ENCODE peak calls at places on chromosomes 2 and 18, in ten cellular contexts. One of them, this sample, is unnamed. For H3K27me3, the result is how much of the 10 kb centered on the place peaks cover.

GRCh38 chr2:235707411-235708096 is 213.7 kb downstream of the AGAP1 start:
- DNase-seq in sigmoid colon: peak
- DNase-seq in neuronal stem cell: no peak
- DNase-seq in tibial artery: no peak
- DNase-seq in naive thymus-derived CD4-positive, alpha-beta T cell: no peak
- DNase-seq in hepatocyte: no peak
- DNase-seq in Peyer's patch: no peak
- DNase-seq in CD4-positive, alpha-beta memory T cell: no peak
- DNase-seq in CD4-positive, alpha-beta T cell: no peak
- DNase-seq in dorsolateral prefrontal cortex: no peak
- DNase-seq in this sample: no peak

GRCh38 chr18:68448736-68449135 is 266.2 kb downstream of the TMX3 start:
- DNase-seq in hepatocyte: no peak
- DNase-seq in sigmoid colon: no peak
- DNase-seq in Peyer's patch: no peak
- DNase-seq in naive thymus-derived CD4-positive, alpha-beta T cell: no peak
- DNase-seq in neuronal stem cell: no peak
- DNase-seq in dorsolateral prefrontal cortex: no peak
- DNase-seq in CD4-positive, alpha-beta T cell: no peak
- DNase-seq in CD4-positive, alpha-beta memory T cell: no peak
- DNase-seq in tibial artery: no peak
- DNase-seq in this sample: no peak

GRCh38 chr2:143681006-143681405 is 551.8 kb downstream of the ARHGAP15 start:
- DNase-seq in neuronal stem cell: no peak
- DNase-seq in CD4-positive, alpha-beta T cell: no peak
- DNase-seq in hepatocyte: no peak
- DNase-seq in Peyer's patch: no peak
- DNase-seq in dorsolateral prefrontal cortex: no peak
- DNase-seq in naive thymus-derived CD4-positive, alpha-beta T cell: no peak
- DNase-seq in CD4-positive, alpha-beta memory T cell: no peak
- DNase-seq in tibial artery: no peak
- DNase-seq in sigmoid colon: no peak
- DNase-seq in this sample: no peak

GRCh38 chr2:68901199-68901515 is 30.0 kb upstream of the BMP10 start:
- DNase-seq in hepatocyte: no peak
- DNase-seq in CD4-positive, alpha-beta T cell: no peak
- DNase-seq in naive thymus-derived CD4-positive, alpha-beta T cell: no peak
- DNase-seq in sigmoid colon: no peak
- DNase-seq in CD4-positive, alpha-beta memory T cell: no peak
- DNase-seq in tibial artery: no peak
- DNase-seq in neuronal stem cell: no peak
- DNase-seq in dorsolateral prefrontal cortex: no peak
- DNase-seq in Peyer's patch: no peak
- DNase-seq in this sample: no peak

GRCh38 chr2:230262246-230262645 is 36.7 kb downstream of the SP140 start:
- DNase-seq in CD4-positive, alpha-beta T cell: no peak
- DNase-seq in naive thymus-derived CD4-positive, alpha-beta T cell: peak
- DNase-seq in hepatocyte: no peak
- DNase-seq in CD4-positive, alpha-beta memory T cell: peak
- DNase-seq in sigmoid colon: no peak
- DNase-seq in neuronal stem cell: no peak
- DNase-seq in tibial artery: no peak
- DNase-seq in Peyer's patch: no peak
- DNase-seq in dorsolateral prefrontal cortex: no peak
- DNase-seq in this sample: no peak

GRCh38 chr18:26930630-26931029 is 65.1 kb upstream of the AQP4 start:
- DNase-seq in neuronal stem cell: no peak
- DNase-seq in naive thymus-derived CD4-positive, alpha-beta T cell: no peak
- DNase-seq in tibial artery: no peak
- DNase-seq in CD4-positive, alpha-beta memory T cell: no peak
- DNase-seq in dorsolateral prefrontal cortex: no peak
- DNase-seq in CD4-positive, alpha-beta T cell: no peak
- DNase-seq in sigmoid colon: no peak
- DNase-seq in Peyer's patch: no peak
- DNase-seq in hepatocyte: no peak
- DNase-seq in this sample: no peak

GRCh38 chr2:126831234-126832005 is 67.3 kb upstream of the TEX51 start:
- DNase-seq in dorsolateral prefrontal cortex: no peak
- DNase-seq in CD4-positive, alpha-beta memory T cell: no peak
- DNase-seq in naive thymus-derived CD4-positive, alpha-beta T cell: no peak
- DNase-seq in tibial artery: no peak
- DNase-seq in neuronal stem cell: no peak
- DNase-seq in sigmoid colon: peak
- DNase-seq in hepatocyte: no peak
- DNase-seq in Peyer's patch: no peak
- DNase-seq in CD4-positive, alpha-beta T cell: no peak
- DNase-seq in this sample: no peak

GRCh38 chr2:153299809-153300208 is 178.8 kb downstream of the RPRM start:
- DNase-seq in Peyer's patch: no peak
- DNase-seq in tibial artery: no peak
- DNase-seq in CD4-positive, alpha-beta memory T cell: no peak
- DNase-seq in neuronal stem cell: no peak
- DNase-seq in hepatocyte: no peak
- DNase-seq in naive thymus-derived CD4-positive, alpha-beta T cell: no peak
- DNase-seq in CD4-positive, alpha-beta T cell: no peak
- DNase-seq in dorsolateral prefrontal cortex: no peak
- DNase-seq in sigmoid colon: no peak
- DNase-seq in this sample: no peak

GRCh38 chr2:84833481-84834150 is 47.3 kb downstream of the TRABD2A start:
- DNase-seq in Peyer's patch: no peak
- DNase-seq in CD4-positive, alpha-beta T cell: no peak
- DNase-seq in dorsolateral prefrontal cortex: no peak
- DNase-seq in naive thymus-derived CD4-positive, alpha-beta T cell: no peak
- DNase-seq in tibial artery: no peak
- DNase-seq in sigmoid colon: no peak
- DNase-seq in hepatocyte: no peak
- DNase-seq in CD4-positive, alpha-beta memory T cell: no peak
- DNase-seq in neuronal stem cell: no peak
- DNase-seq in this sample: no peak

GRCh38 chr2:84839851-84840250 is 41.0 kb downstream of the TRABD2A start:
- DNase-seq in naive thymus-derived CD4-positive, alpha-beta T cell: no peak
- DNase-seq in CD4-positive, alpha-beta T cell: no peak
- DNase-seq in tibial artery: peak
- DNase-seq in Peyer's patch: peak
- DNase-seq in neuronal stem cell: no peak
- DNase-seq in CD4-positive, alpha-beta memory T cell: no peak
- DNase-seq in sigmoid colon: no peak
- DNase-seq in dorsolateral prefrontal cortex: no peak
- DNase-seq in hepatocyte: no peak
- DNase-seq in this sample: no peak

GRCh38 chr2:84838434-84839145 is 42.3 kb downstream of the TRABD2A start:
- DNase-seq in naive thymus-derived CD4-positive, alpha-beta T cell: no peak
- DNase-seq in CD4-positive, alpha-beta memory T cell: no peak
- DNase-seq in CD4-positive, alpha-beta T cell: no peak
- DNase-seq in dorsolateral prefrontal cortex: no peak
- DNase-seq in neuronal stem cell: no peak
- DNase-seq in tibial artery: peak
- DNase-seq in Peyer's patch: peak
- DNase-seq in sigmoid colon: no peak
- DNase-seq in hepatocyte: no peak
- DNase-seq in this sample: no peak

GRCh38 chr2:84832772-84833461 is 48.0 kb downstream of the TRABD2A start:
- DNase-seq in CD4-positive, alpha-beta T cell: no peak
- DNase-seq in naive thymus-derived CD4-positive, alpha-beta T cell: no peak
- DNase-seq in sigmoid colon: no peak
- DNase-seq in neuronal stem cell: no peak
- DNase-seq in dorsolateral prefrontal cortex: peak
- DNase-seq in Peyer's patch: peak
- DNase-seq in tibial artery: peak
- DNase-seq in CD4-positive, alpha-beta memory T cell: no peak
- DNase-seq in hepatocyte: no peak
- DNase-seq in this sample: no peak

DNA sequence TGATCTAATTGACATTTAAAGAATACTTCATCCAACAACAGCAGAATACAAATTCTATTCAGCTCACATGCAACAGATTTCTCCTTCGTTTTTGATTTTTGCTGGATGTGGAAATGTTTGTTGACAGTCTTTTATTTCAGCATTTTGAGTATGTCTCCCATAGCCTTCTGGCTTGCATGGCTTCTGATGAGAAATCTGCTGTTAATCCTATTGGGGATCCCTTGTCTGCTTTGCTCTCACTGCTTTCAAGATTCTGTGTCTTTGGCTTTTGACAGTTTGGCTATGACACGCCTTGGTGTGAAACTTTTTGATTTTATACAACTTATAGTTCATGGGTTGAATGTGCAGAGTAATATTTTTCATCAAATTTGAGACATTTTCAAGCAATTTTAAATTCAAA is 44.7 kb downstream of the TRABD2A start:
- DNase-seq in naive thymus-derived CD4-positive, alpha-beta T cell: no peak
- DNase-seq in hepatocyte: no peak
- DNase-seq in sigmoid colon: no peak
- DNase-seq in CD4-positive, alpha-beta T cell: no peak
- DNase-seq in tibial artery: no peak
- DNase-seq in neuronal stem cell: no peak
- DNase-seq in CD4-positive, alpha-beta memory T cell: no peak
- DNase-seq in Peyer's patch: no peak
- DNase-seq in dorsolateral prefrontal cortex: no peak
- DNase-seq in this sample: no peak
- H3K27me3 ChIP-seq in naive thymus-derived CD4-positive, alpha-beta T cell: under half
- H3K27me3 ChIP-seq in hepatocyte: under half
- H3K27me3 ChIP-seq in sigmoid colon: under half
- H3K27me3 ChIP-seq in CD4-positive, alpha-beta T cell: under half
- H3K27me3 ChIP-seq in tibial artery: under half
- H3K27me3 ChIP-seq in neuronal stem cell: under half
- H3K27me3 ChIP-seq in CD4-positive, alpha-beta memory T cell: under half
- H3K27me3 ChIP-seq in Peyer's patch: under half
- H3K27me3 ChIP-seq in dorsolateral prefrontal cortex: under half
- H3K27me3 ChIP-seq in this sample: under half

DNA sequence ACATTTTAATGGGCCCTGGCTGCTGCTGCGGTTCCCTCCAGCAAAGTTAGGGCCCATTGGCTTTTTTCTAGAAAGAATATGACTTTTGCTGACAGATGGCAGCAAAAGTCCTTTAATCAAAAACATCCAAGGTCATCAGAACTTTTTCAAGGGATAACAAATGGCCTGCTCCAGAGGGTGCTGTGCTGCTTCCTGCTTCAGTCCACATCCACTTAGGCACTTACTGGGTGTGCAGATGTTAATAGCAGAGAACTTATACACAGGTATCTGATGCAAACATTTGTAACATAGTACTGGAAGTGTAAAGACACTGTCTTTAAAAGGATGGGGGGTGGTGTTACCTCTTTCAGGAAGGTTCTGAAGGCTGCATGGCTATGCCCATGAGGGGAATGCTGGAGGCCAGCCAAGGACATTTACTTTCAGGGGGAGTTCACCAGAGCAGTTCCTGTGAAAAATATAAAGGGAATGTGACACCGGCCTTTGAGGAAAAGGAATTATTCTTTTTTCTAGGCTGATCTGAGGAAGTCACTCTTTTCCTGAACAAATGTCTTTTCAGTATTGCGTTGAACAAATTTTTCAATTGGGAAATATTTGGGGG is 5.6 kb downstream of the HOXD8 start:
- DNase-seq in CD4-positive, alpha-beta T cell: no peak
- DNase-seq in hepatocyte: no peak
- DNase-seq in naive thymus-derived CD4-positive, alpha-beta T cell: no peak
- DNase-seq in dorsolateral prefrontal cortex: no peak
- DNase-seq in CD4-positive, alpha-beta memory T cell: no peak
- DNase-seq in tibial artery: no peak
- DNase-seq in sigmoid colon: peak
- DNase-seq in Peyer's patch: no peak
- DNase-seq in neuronal stem cell: no peak
- DNase-seq in this sample: no peak
- H3K27ac ChIP-seq in CD4-positive, alpha-beta T cell: no peak
- H3K27ac ChIP-seq in hepatocyte: no peak
- H3K27ac ChIP-seq in naive thymus-derived CD4-positive, alpha-beta T cell: no peak
- H3K27ac ChIP-seq in dorsolateral prefrontal cortex: no peak
- H3K27ac ChIP-seq in CD4-positive, alpha-beta memory T cell: no peak
- H3K27ac ChIP-seq in tibial artery: peak
- H3K27ac ChIP-seq in sigmoid colon: peak
- H3K27ac ChIP-seq in Peyer's patch: peak
- H3K27ac ChIP-seq in neuronal stem cell: no peak
- H3K27ac ChIP-seq in this sample: no peak

DNA sequence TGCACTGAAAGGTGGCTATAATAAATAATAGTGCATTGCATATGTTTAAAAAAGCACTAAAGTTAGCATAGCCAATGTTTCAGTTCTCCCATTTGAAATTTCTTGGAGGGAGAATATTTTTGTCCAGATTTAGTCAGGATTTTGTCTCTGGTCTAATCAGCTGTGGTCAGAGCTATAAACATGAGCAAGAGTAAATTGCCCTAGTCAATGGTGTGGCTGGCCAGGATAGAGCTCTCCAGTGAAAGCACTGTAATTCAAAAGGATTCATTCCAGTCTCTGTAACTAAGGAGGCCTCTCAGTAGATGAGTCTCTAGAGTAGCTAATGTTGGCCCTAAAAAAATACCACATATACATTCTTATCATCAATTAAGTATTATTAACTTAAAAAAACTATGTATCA is 241.6 kb downstream of the CDCA7 start:
- DNase-seq in CD4-positive, alpha-beta memory T cell: no peak
- DNase-seq in sigmoid colon: no peak
- DNase-seq in naive thymus-derived CD4-positive, alpha-beta T cell: no peak
- DNase-seq in tibial artery: no peak
- DNase-seq in neuronal stem cell: no peak
- DNase-seq in dorsolateral prefrontal cortex: no peak
- DNase-seq in CD4-positive, alpha-beta T cell: no peak
- DNase-seq in hepatocyte: no peak
- DNase-seq in Peyer's patch: no peak
- DNase-seq in this sample: no peak
- H3K27me3 ChIP-seq in CD4-positive, alpha-beta memory T cell: under half
- H3K27me3 ChIP-seq in sigmoid colon: under half
- H3K27me3 ChIP-seq in naive thymus-derived CD4-positive, alpha-beta T cell: under half
- H3K27me3 ChIP-seq in tibial artery: under half
- H3K27me3 ChIP-seq in neuronal stem cell: under half
- H3K27me3 ChIP-seq in dorsolateral prefrontal cortex: under half
- H3K27me3 ChIP-seq in CD4-positive, alpha-beta T cell: under half
- H3K27me3 ChIP-seq in hepatocyte: under half
- H3K27me3 ChIP-seq in Peyer's patch: under half
- H3K27me3 ChIP-seq in this sample: under half

GRCh38 chr2:54634012-54634411 is 89.5 kb upstream of the EML6 start:
- DNase-seq in Peyer's patch: no peak
- DNase-seq in sigmoid colon: no peak
- DNase-seq in CD4-positive, alpha-beta T cell: no peak
- DNase-seq in CD4-positive, alpha-beta memory T cell: no peak
- DNase-seq in dorsolateral prefrontal cortex: no peak
- DNase-seq in tibial artery: no peak
- DNase-seq in neuronal stem cell: no peak
- DNase-seq in naive thymus-derived CD4-positive, alpha-beta T cell: no peak
- DNase-seq in hepatocyte: no peak
- DNase-seq in this sample: no peak

GRCh38 chr2:54634564-54635511 is 88.6 kb upstream of the EML6 start:
- DNase-seq in naive thymus-derived CD4-positive, alpha-beta T cell: peak
- DNase-seq in neuronal stem cell: no peak
- DNase-seq in CD4-positive, alpha-beta T cell: no peak
- DNase-seq in Peyer's patch: peak
- DNase-seq in tibial artery: no peak
- DNase-seq in hepatocyte: no peak
- DNase-seq in sigmoid colon: peak
- DNase-seq in dorsolateral prefrontal cortex: no peak
- DNase-seq in CD4-positive, alpha-beta memory T cell: peak
- DNase-seq in this sample: peak

GRCh38 chr2:54638103-54638502 is 85.4 kb upstream of the EML6 start:
- DNase-seq in Peyer's patch: no peak
- DNase-seq in tibial artery: no peak
- DNase-seq in hepatocyte: no peak
- DNase-seq in neuronal stem cell: no peak
- DNase-seq in naive thymus-derived CD4-positive, alpha-beta T cell: no peak
- DNase-seq in sigmoid colon: no peak
- DNase-seq in CD4-positive, alpha-beta memory T cell: no peak
- DNase-seq in CD4-positive, alpha-beta T cell: no peak
- DNase-seq in dorsolateral prefrontal cortex: no peak
- DNase-seq in this sample: no peak

GRCh38 chr2:54636425-54637139 is 86.9 kb upstream of the EML6 start:
- DNase-seq in naive thymus-derived CD4-positive, alpha-beta T cell: no peak
- DNase-seq in tibial artery: no peak
- DNase-seq in CD4-positive, alpha-beta T cell: no peak
- DNase-seq in sigmoid colon: no peak
- DNase-seq in Peyer's patch: no peak
- DNase-seq in dorsolateral prefrontal cortex: no peak
- DNase-seq in neuronal stem cell: no peak
- DNase-seq in hepatocyte: no peak
- DNase-seq in CD4-positive, alpha-beta memory T cell: no peak
- DNase-seq in this sample: peak

GRCh38 chr2:54635554-54636152 is 87.8 kb upstream of the EML6 start:
- DNase-seq in dorsolateral prefrontal cortex: no peak
- DNase-seq in neuronal stem cell: no peak
- DNase-seq in CD4-positive, alpha-beta T cell: no peak
- DNase-seq in Peyer's patch: no peak
- DNase-seq in CD4-positive, alpha-beta memory T cell: no peak
- DNase-seq in naive thymus-derived CD4-positive, alpha-beta T cell: no peak
- DNase-seq in sigmoid colon: no peak
- DNase-seq in tibial artery: no peak
- DNase-seq in hepatocyte: no peak
- DNase-seq in this sample: no peak
- H3K27ac ChIP-seq in dorsolateral prefrontal cortex: peak
- H3K27ac ChIP-seq in neuronal stem cell: no peak
- H3K27ac ChIP-seq in CD4-positive, alpha-beta T cell: no peak
- H3K27ac ChIP-seq in Peyer's patch: peak
- H3K27ac ChIP-seq in CD4-positive, alpha-beta memory T cell: no peak
- H3K27ac ChIP-seq in naive thymus-derived CD4-positive, alpha-beta T cell: peak
- H3K27ac ChIP-seq in sigmoid colon: peak
- H3K27ac ChIP-seq in tibial artery: peak
- H3K27ac ChIP-seq in hepatocyte: peak
- H3K27ac ChIP-seq in this sample: peak

This sample was measured in right cardiac atrium.